ENCODE peak calls at places on chromosomes 13 and 19, in four cellular contexts. One of them, this sample, is unnamed.

GRCh38 chr13:107807306-107808073 is 407.8 kb downstream of the LIG4 start:
- DNase-seq in fibroblast of the aortic adventitia: peak; percentile 11
- DNase-seq in colonic mucosa: no peak
- DNase-seq in neural progenitor cell: no peak
- DNase-seq in this sample: no peak

GRCh38 chr19:12194827-12195500 is 32.1 kb downstream of the ZNF136 start:
- DNase-seq in fibroblast of the aortic adventitia: peak; percentile 55
- DNase-seq in colonic mucosa: peak; percentile 93
- DNase-seq in neural progenitor cell: no peak
- DNase-seq in this sample: peak; percentile 12

GRCh38 chr19:17348700-17349099 is 11.3 kb downstream of the GTPBP3 start:
- DNase-seq in fibroblast of the aortic adventitia: peak; percentile 69
- DNase-seq in colonic mucosa: no peak
- DNase-seq in neural progenitor cell: peak; percentile 65
- DNase-seq in this sample: no peak

GRCh38 chr13:105090244-105090643 is 1445.2 kb downstream of the EFNB2 start:
- DNase-seq in fibroblast of the aortic adventitia: peak; percentile 31
- DNase-seq in colonic mucosa: no peak
- DNase-seq in neural progenitor cell: no peak
- DNase-seq in this sample: no peak

GRCh38 chr19:1473424-1473851 is 5.6 kb downstream of the C19orf25 start:
- DNase-seq in fibroblast of the aortic adventitia: no peak
- DNase-seq in colonic mucosa: no peak
- DNase-seq in neural progenitor cell: no peak
- DNase-seq in this sample: no peak

GRCh38 chr13:71242191-71242590 is 624.8 kb downstream of the DACH1 start:
- DNase-seq in fibroblast of the aortic adventitia: no peak
- DNase-seq in colonic mucosa: no peak
- DNase-seq in neural progenitor cell: peak; percentile 85
- DNase-seq in this sample: no peak

GRCh38 chr19:49515767-49516166 is 3.3 kb downstream of the FCGRT start:
- DNase-seq in fibroblast of the aortic adventitia: no peak
- DNase-seq in colonic mucosa: no peak
- DNase-seq in neural progenitor cell: no peak
- DNase-seq in this sample: no peak

GRCh38 chr19:47036233-47036651 is 12.2 kb downstream of the TMEM160 start:
- DNase-seq in fibroblast of the aortic adventitia: no peak
- DNase-seq in colonic mucosa: peak; percentile 78
- DNase-seq in neural progenitor cell: peak; percentile 42
- DNase-seq in this sample: no peak

GRCh38 chr13:98216711-98217110 is 39.6 kb upstream of the RNF113B start:
- DNase-seq in fibroblast of the aortic adventitia: no peak
- DNase-seq in colonic mucosa: no peak
- DNase-seq in neural progenitor cell: no peak
- DNase-seq in this sample: no peak

GRCh38 chr13:60009300-60010248 is 154.2 kb downstream of the DIAPH3 start:
- DNase-seq in fibroblast of the aortic adventitia: no peak
- DNase-seq in colonic mucosa: peak; percentile 97
- DNase-seq in neural progenitor cell: no peak
- DNase-seq in this sample: no peak

GRCh38 chr13:32135655-32136054 is 104.1 kb downstream of the FRY start:
- DNase-seq in fibroblast of the aortic adventitia: peak; percentile 21
- DNase-seq in colonic mucosa: no peak
- DNase-seq in neural progenitor cell: no peak
- DNase-seq in this sample: no peak

GRCh38 chr13:40149611-40150283 is 494.3 kb downstream of the COG6 start:
- DNase-seq in fibroblast of the aortic adventitia: peak; percentile 89
- DNase-seq in colonic mucosa: no peak
- DNase-seq in neural progenitor cell: no peak
- DNase-seq in this sample: no peak

GRCh38 chr13:23889598-23890224 is 511 bp upstream of the MIPEP start:
- DNase-seq in fibroblast of the aortic adventitia: peak; percentile 6
- DNase-seq in colonic mucosa: no peak
- DNase-seq in neural progenitor cell: peak; percentile 46
- DNase-seq in this sample: no peak

GRCh38 chr13:74101436-74101835 is 32.8 kb downstream of the KLF12 start:
- DNase-seq in fibroblast of the aortic adventitia: no peak
- DNase-seq in colonic mucosa: no peak
- DNase-seq in neural progenitor cell: no peak
- DNase-seq in this sample: no peak

GRCh38 chr19:4744451-4745170 is 21.0 kb upstream of the DPP9 start:
- DNase-seq in fibroblast of the aortic adventitia: peak; percentile 95
- DNase-seq in colonic mucosa: no peak
- DNase-seq in neural progenitor cell: no peak
- DNase-seq in this sample: no peak

GRCh38 chr19:47377208-47377701 is 28.1 kb downstream of the DHX34 start:
- DNase-seq in fibroblast of the aortic adventitia: no peak
- DNase-seq in colonic mucosa: no peak
- DNase-seq in neural progenitor cell: no peak
- DNase-seq in this sample: no peak

GRCh38 chr19:50480281-50481111 is 3.8 kb upstream of the GARIN5A start:
- DNase-seq in fibroblast of the aortic adventitia: no peak
- DNase-seq in colonic mucosa: no peak
- DNase-seq in neural progenitor cell: no peak
- DNase-seq in this sample: no peak

GRCh38 chr13:111251646-111252448 is 68.6 kb upstream of the TEX29 start:
- DNase-seq in fibroblast of the aortic adventitia: no peak
- DNase-seq in colonic mucosa: no peak
- DNase-seq in neural progenitor cell: no peak
- DNase-seq in this sample: no peak

GRCh38 chr19:11479470-11480080 is 1.3 kb downstream of the ELAVL3 start:
- DNase-seq in fibroblast of the aortic adventitia: no peak
- DNase-seq in colonic mucosa: peak; percentile 66
- DNase-seq in neural progenitor cell: peak; percentile 85
- DNase-seq in this sample: peak; percentile 75

GRCh38 chr19:35533822-35534521 is 716 bp downstream of the GAPDHS start:
- DNase-seq in fibroblast of the aortic adventitia: peak; percentile 29
- DNase-seq in colonic mucosa: no peak
- DNase-seq in neural progenitor cell: peak; percentile 58
- DNase-seq in this sample: no peak

GRCh38 chr19:2495130-2495641 is 19.3 kb downstream of the GADD45B start:
- DNase-seq in fibroblast of the aortic adventitia: peak; percentile 74
- DNase-seq in colonic mucosa: peak; percentile 93
- DNase-seq in neural progenitor cell: peak; percentile 21
- DNase-seq in this sample: no peak

GRCh38 chr19:38734426-38735256 is 9.6 kb downstream of the CAPN12 start:
- DNase-seq in fibroblast of the aortic adventitia: no peak
- DNase-seq in colonic mucosa: peak; percentile 59
- DNase-seq in neural progenitor cell: peak; percentile 41
- DNase-seq in this sample: no peak

GRCh38 chr13:40102854-40103253 is 447.4 kb downstream of the COG6 start:
- DNase-seq in fibroblast of the aortic adventitia: peak; percentile 67
- DNase-seq in colonic mucosa: no peak
- DNase-seq in neural progenitor cell: no peak
- DNase-seq in this sample: no peak

GRCh38 chr13:51601601-51602348 is 17.5 kb downstream of the WDFY2 start:
- DNase-seq in fibroblast of the aortic adventitia: no peak
- DNase-seq in colonic mucosa: no peak
- DNase-seq in neural progenitor cell: no peak
- DNase-seq in this sample: no peak

GRCh38 chr19:38862321-38863059 is 12.7 kb upstream of the HNRNPL start:
- DNase-seq in fibroblast of the aortic adventitia: peak; percentile 76
- DNase-seq in colonic mucosa: peak; percentile 55
- DNase-seq in neural progenitor cell: peak; percentile 1
- DNase-seq in this sample: no peak

GRCh38 chr13:39415403-39415802 is 187.6 kb downstream of the LHFPL6 start:
- DNase-seq in fibroblast of the aortic adventitia: peak; percentile 72
- DNase-seq in colonic mucosa: peak; percentile 20
- DNase-seq in neural progenitor cell: peak; percentile 54
- DNase-seq in this sample: no peak

GRCh38 chr13:110261166-110262081 is 45.5 kb downstream of the COL4A1 start:
- DNase-seq in fibroblast of the aortic adventitia: no peak
- DNase-seq in colonic mucosa: no peak
- DNase-seq in neural progenitor cell: peak; percentile 49
- DNase-seq in this sample: no peak

GRCh38 chr13:24199016-24199415 is 38.5 kb downstream of the SPATA13 start:
- DNase-seq in fibroblast of the aortic adventitia: peak; percentile 37
- DNase-seq in colonic mucosa: no peak
- DNase-seq in neural progenitor cell: no peak
- DNase-seq in this sample: no peak

GRCh38 chr13:30681489-30682242 is 53.7 kb upstream of the ALOX5AP start:
- DNase-seq in fibroblast of the aortic adventitia: peak; percentile 66
- DNase-seq in colonic mucosa: no peak
- DNase-seq in neural progenitor cell: no peak
- DNase-seq in this sample: no peak

This sample was measured in nephron progenitor cell.